ENCODE peak calls at places on chromosome 3, in nine cellular contexts. One of them, this sample, is unnamed.
A peak's percentile ranks its signal among the peaks of the same experiment; 100 is the strongest.

GRCh38 chr3:157618075-157618760 is 115.0 kb upstream of the VEPH1 start:
- DNase-seq in GM12891: peak; percentile 6
- DNase-seq in stomach: no peak
- DNase-seq in heart left ventricle: no peak
- DNase-seq in ovary: no peak
- DNase-seq in NB4: peak; percentile 66
- DNase-seq in breast epithelium: no peak
- DNase-seq in K562: peak; percentile 57
- DNase-seq in A549: peak; percentile 56
- DNase-seq in this sample: no peak

GRCh38 chr3:131812433-131812832 is 222.4 kb downstream of the CPNE4 start:
- DNase-seq in K562: no peak
- DNase-seq in stomach: no peak
- DNase-seq in breast epithelium: no peak
- DNase-seq in ovary: no peak
- DNase-seq in A549: no peak
- DNase-seq in heart left ventricle: no peak
- DNase-seq in GM12891: no peak
- DNase-seq in NB4: no peak
- DNase-seq in this sample: no peak

GRCh38 chr3:134364061-134364935 is 9.9 kb downstream of the AMOTL2 start:
- DNase-seq in GM12891: no peak
- DNase-seq in breast epithelium: peak; percentile 95
- DNase-seq in ovary: peak; percentile 94
- DNase-seq in NB4: peak; percentile 37
- DNase-seq in K562: peak; percentile 26
- DNase-seq in A549: peak; percentile 93
- DNase-seq in heart left ventricle: peak; percentile 94
- DNase-seq in stomach: peak; percentile 94
- DNase-seq in this sample: peak; percentile 91

GRCh38 chr3:124972457-124972856 is 37.9 kb upstream of the MUC13 start:
- DNase-seq in A549: peak; percentile 34
- DNase-seq in NB4: no peak
- DNase-seq in K562: no peak
- DNase-seq in stomach: no peak
- DNase-seq in ovary: no peak
- DNase-seq in heart left ventricle: no peak
- DNase-seq in GM12891: no peak
- DNase-seq in breast epithelium: no peak
- DNase-seq in this sample: peak; percentile 79

GRCh38 chr3:112038863-112039262 is 4.3 kb downstream of the TMPRSS7 start:
- DNase-seq in ovary: no peak
- DNase-seq in breast epithelium: no peak
- DNase-seq in GM12891: no peak
- DNase-seq in NB4: no peak
- DNase-seq in K562: no peak
- DNase-seq in heart left ventricle: no peak
- DNase-seq in stomach: no peak
- DNase-seq in A549: peak; percentile 16
- DNase-seq in this sample: no peak

GRCh38 chr3:42116466-42116865 is 25.3 kb downstream of the TRAK1 start:
- DNase-seq in stomach: no peak
- DNase-seq in heart left ventricle: no peak
- DNase-seq in ovary: no peak
- DNase-seq in GM12891: no peak
- DNase-seq in breast epithelium: no peak
- DNase-seq in A549: no peak
- DNase-seq in K562: no peak
- DNase-seq in NB4: no peak
- DNase-seq in this sample: no peak

GRCh38 chr3:122786067-122786466 is 7.6 kb downstream of the HSPBAP1 start:
- DNase-seq in GM12891: no peak
- DNase-seq in heart left ventricle: no peak
- DNase-seq in breast epithelium: no peak
- DNase-seq in K562: no peak
- DNase-seq in A549: peak; percentile 13
- DNase-seq in NB4: no peak
- DNase-seq in stomach: no peak
- DNase-seq in ovary: no peak
- DNase-seq in this sample: no peak

GRCh38 chr3:123723527-123724168 is 138.8 kb upstream of the HACD2 start:
- DNase-seq in K562: peak; percentile 58
- DNase-seq in stomach: peak; percentile 52
- DNase-seq in heart left ventricle: peak; percentile 54
- DNase-seq in A549: peak; percentile 84
- DNase-seq in GM12891: peak; percentile 51
- DNase-seq in ovary: peak; percentile 65
- DNase-seq in NB4: peak; percentile 78
- DNase-seq in breast epithelium: no peak
- DNase-seq in this sample: peak; percentile 70

GRCh38 chr3:99246010-99246654 is 344.6 kb upstream of the DCBLD2 start:
- DNase-seq in GM12891: no peak
- DNase-seq in NB4: no peak
- DNase-seq in stomach: no peak
- DNase-seq in A549: no peak
- DNase-seq in heart left ventricle: no peak
- DNase-seq in K562: no peak
- DNase-seq in breast epithelium: no peak
- DNase-seq in ovary: no peak
- DNase-seq in this sample: no peak

GRCh38 chr3:42843730-42844713 is 31.7 kb downstream of the CYP8B1 start:
- DNase-seq in NB4: no peak
- DNase-seq in K562: no peak
- DNase-seq in GM12891: no peak
- DNase-seq in breast epithelium: no peak
- DNase-seq in heart left ventricle: no peak
- DNase-seq in stomach: no peak
- DNase-seq in A549: no peak
- DNase-seq in ovary: peak; percentile 48
- DNase-seq in this sample: peak; percentile 47

GRCh38 chr3:115100806-115101205 is 46.3 kb downstream of the ZBTB20 start:
- DNase-seq in ovary: no peak
- DNase-seq in heart left ventricle: no peak
- DNase-seq in A549: no peak
- DNase-seq in NB4: no peak
- DNase-seq in stomach: no peak
- DNase-seq in GM12891: no peak
- DNase-seq in K562: no peak
- DNase-seq in breast epithelium: no peak
- DNase-seq in this sample: no peak

DNA sequence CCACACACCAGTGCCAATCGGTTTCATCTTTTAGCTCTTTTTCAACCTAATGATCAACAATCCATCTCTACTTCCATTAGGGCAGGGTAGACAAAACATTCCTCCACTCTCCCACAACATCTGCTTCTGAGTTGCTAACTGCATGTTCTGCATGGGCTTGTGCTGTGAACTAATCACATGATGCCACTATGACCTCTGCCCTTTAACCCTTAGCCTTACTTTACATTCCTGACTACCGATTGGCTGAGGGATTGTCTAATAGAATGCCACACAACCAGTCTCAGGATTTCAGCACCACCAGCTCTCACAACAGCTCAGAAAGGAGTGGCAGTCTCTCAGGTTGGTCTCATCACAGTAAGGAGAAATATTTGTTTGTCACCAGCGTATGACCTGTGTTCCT is 562.8 kb downstream of the ROBO2 start:
- DNase-seq in breast epithelium: no peak
- DNase-seq in stomach: no peak
- DNase-seq in GM12891: no peak
- DNase-seq in ovary: no peak
- DNase-seq in K562: no peak
- DNase-seq in A549: no peak
- DNase-seq in NB4: no peak
- DNase-seq in heart left ventricle: no peak
- DNase-seq in this sample: no peak
- TF ChIP-seq POLR2A in breast epithelium: no peak
- TF ChIP-seq POLR2A in stomach: no peak
- TF ChIP-seq POLR2A in GM12891: no peak
- TF ChIP-seq POLR2A in ovary: no peak
- TF ChIP-seq POLR2A in K562: no peak
- TF ChIP-seq POLR2A in A549: no peak
- TF ChIP-seq POLR2A in NB4: no peak
- TF ChIP-seq POLR2A in heart left ventricle: no peak
- TF ChIP-seq POLR2A in this sample: no peak

GRCh38 chr3:126341755-126342150 is 15.5 kb downstream of the KLF15 start:
- DNase-seq in heart left ventricle: no peak
- DNase-seq in stomach: no peak
- DNase-seq in GM12891: no peak
- DNase-seq in ovary: peak; percentile 15
- DNase-seq in A549: no peak
- DNase-seq in NB4: no peak
- DNase-seq in K562: no peak
- DNase-seq in breast epithelium: peak; percentile 12
- DNase-seq in this sample: no peak
- TF ChIP-seq POLR2A in heart left ventricle: no peak
- TF ChIP-seq POLR2A in stomach: no peak
- TF ChIP-seq POLR2A in GM12891: no peak
- TF ChIP-seq POLR2A in ovary: no peak
- TF ChIP-seq POLR2A in A549: no peak
- TF ChIP-seq POLR2A in NB4: no peak
- TF ChIP-seq POLR2A in K562: no peak
- TF ChIP-seq POLR2A in breast epithelium: no peak
- TF ChIP-seq POLR2A in this sample: no peak

DNA sequence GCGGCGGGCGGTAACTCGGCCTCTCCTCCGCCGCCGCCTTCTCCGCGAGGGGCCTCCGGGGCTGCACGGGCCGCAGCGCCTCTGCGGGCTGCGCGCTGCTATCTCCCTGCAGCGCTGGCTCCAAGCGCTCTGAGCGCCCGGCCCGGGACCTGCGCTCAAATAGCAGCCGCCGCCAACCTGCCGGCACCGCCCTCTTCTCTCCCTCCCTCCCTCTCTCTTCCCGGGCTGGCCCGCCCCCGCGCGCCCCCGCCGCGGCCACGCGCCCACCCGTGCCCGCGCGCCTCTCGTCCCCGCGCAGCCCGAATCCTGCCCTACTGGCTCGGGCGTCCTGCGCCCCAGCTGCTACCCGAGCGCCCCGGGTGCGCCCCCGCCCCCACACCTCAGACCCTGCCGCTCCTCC is at the start of gene CACNA2D2:
- DNase-seq in breast epithelium: peak; percentile 73
- DNase-seq in NB4: peak; percentile 17
- DNase-seq in K562: peak; percentile 72
- DNase-seq in heart left ventricle: peak; percentile 60
- DNase-seq in GM12891: peak; percentile 60
- DNase-seq in ovary: peak; percentile 77
- DNase-seq in A549: peak; percentile 25
- DNase-seq in stomach: peak; percentile 82
- DNase-seq in this sample: peak; percentile 78
- TF ChIP-seq POLR2A in breast epithelium: no peak
- TF ChIP-seq POLR2A in NB4: no peak
- TF ChIP-seq POLR2A in K562: no peak
- TF ChIP-seq POLR2A in heart left ventricle: peak; percentile 51
- TF ChIP-seq POLR2A in GM12891: no peak
- TF ChIP-seq POLR2A in ovary: peak; percentile 23
- TF ChIP-seq POLR2A in A549: peak; percentile 52
- TF ChIP-seq POLR2A in stomach: no peak
- TF ChIP-seq POLR2A in this sample: no peak

GRCh38 chr3:48270306-48270705 is 29.4 kb downstream of the ZNF589 start:
- DNase-seq in breast epithelium: no peak
- DNase-seq in heart left ventricle: no peak
- DNase-seq in ovary: no peak
- DNase-seq in stomach: no peak
- DNase-seq in K562: no peak
- DNase-seq in A549: no peak
- DNase-seq in GM12891: no peak
- DNase-seq in NB4: no peak
- DNase-seq in this sample: no peak

GRCh38 chr3:48267782-48268181 is 26.9 kb downstream of the ZNF589 start:
- DNase-seq in breast epithelium: no peak
- DNase-seq in K562: no peak
- DNase-seq in A549: no peak
- DNase-seq in ovary: no peak
- DNase-seq in heart left ventricle: no peak
- DNase-seq in NB4: no peak
- DNase-seq in stomach: no peak
- DNase-seq in GM12891: no peak
- DNase-seq in this sample: peak; percentile 55

GRCh38 chr3:48269592-48269991 is 28.7 kb downstream of the ZNF589 start:
- DNase-seq in stomach: no peak
- DNase-seq in ovary: no peak
- DNase-seq in K562: no peak
- DNase-seq in NB4: no peak
- DNase-seq in GM12891: no peak
- DNase-seq in heart left ventricle: no peak
- DNase-seq in breast epithelium: no peak
- DNase-seq in A549: no peak
- DNase-seq in this sample: no peak

GRCh38 chr3:48268936-48269551 is 28.1 kb downstream of the ZNF589 start:
- DNase-seq in heart left ventricle: no peak
- DNase-seq in stomach: no peak
- DNase-seq in K562: no peak
- DNase-seq in A549: no peak
- DNase-seq in GM12891: no peak
- DNase-seq in ovary: no peak
- DNase-seq in NB4: no peak
- DNase-seq in breast epithelium: no peak
- DNase-seq in this sample: no peak

GRCh38 chr3:48268381-48268935 is 27.6 kb downstream of the ZNF589 start:
- DNase-seq in NB4: no peak
- DNase-seq in stomach: peak; percentile 62
- DNase-seq in K562: no peak
- DNase-seq in heart left ventricle: no peak
- DNase-seq in GM12891: no peak
- DNase-seq in breast epithelium: peak; percentile 63
- DNase-seq in A549: no peak
- DNase-seq in ovary: no peak
- DNase-seq in this sample: peak; percentile 76
- TF ChIP-seq POLR2A in NB4: no peak
- TF ChIP-seq POLR2A in stomach: no peak
- TF ChIP-seq POLR2A in K562: no peak
- TF ChIP-seq POLR2A in heart left ventricle: no peak
- TF ChIP-seq POLR2A in GM12891: no peak
- TF ChIP-seq POLR2A in breast epithelium: no peak
- TF ChIP-seq POLR2A in A549: no peak
- TF ChIP-seq POLR2A in ovary: no peak
- TF ChIP-seq POLR2A in this sample: peak; percentile 60

This sample was measured in Peyer's patch.